ENCODE peak calls at places on chromosomes 7 and 10, in ten cellular contexts. F, T, L, N, S, M, Q, B, K and V are unnamed samples.

GRCh38 chr10:58952162-58952561 is 224.3 kb upstream of the PHYHIPL start:
- DNase-seq in F (peak; percentile 14), T (no peak), L (peak; percentile 8), N (no peak), S (no peak), M (peak; percentile 34), Q (peak; percentile 27), B (no peak), K (peak; percentile 31), V (no peak)

GRCh38 chr7:147833549-147833948 is 757.0 kb upstream of the C7orf33 start:
- DNase-seq in F (no peak), T (no peak), L (no peak), N (no peak), S (no peak), M (no peak), Q (no peak), B (no peak), K (no peak), V (no peak)

GRCh38 chr10:22599048-22599561 is 115.3 kb downstream of the PIP4K2A start:
- DNase-seq in F (peak; percentile 62), T (no peak), L (peak; percentile 73), N (no peak), S (no peak), M (no peak), Q (no peak), B (no peak), K (peak; percentile 73), V (peak; percentile 47)

GRCh38 chr7:151824285-151824950 is 52.5 kb downstream of the PRKAG2 start:
- DNase-seq in F (no peak), T (no peak), L (no peak), N (no peak), S (no peak), M (no peak), Q (no peak), B (no peak), K (no peak), V (no peak)

GRCh38 chr7:30321089-30321991 is 36.9 kb downstream of the ZNRF2 start:
- DNase-seq in F (peak; percentile 7), T (no peak), L (peak; percentile 52), N (no peak), S (no peak), M (no peak), Q (no peak), B (no peak), K (peak; percentile 33), V (no peak)

GRCh38 chr10:130748409-130749057 is 563.0 kb downstream of the TCERG1L start:
- DNase-seq in F (no peak), T (peak; percentile 28), L (no peak), N (no peak), S (no peak), M (no peak), Q (no peak), B (no peak), K (no peak), V (no peak)

GRCh38 chr7:2931034-2931415 is 86.9 kb upstream of the GNA12 start:
- DNase-seq in F (no peak), T (peak; percentile 22), L (no peak), N (no peak), S (no peak), M (no peak), Q (no peak), B (no peak), K (no peak), V (no peak)

GRCh38 chr7:108088729-108089128 is 41.4 kb downstream of the LAMB4 start:
- DNase-seq in F (no peak), T (no peak), L (no peak), N (no peak), S (no peak), M (no peak), Q (no peak), B (no peak), K (peak; percentile 37), V (no peak)

GRCh38 chr7:10156972-10157371 is 816.7 kb upstream of the PHF14 start:
- DNase-seq in F (no peak), T (no peak), L (peak; percentile 11), N (no peak), S (no peak), M (no peak), Q (peak; percentile 36), B (no peak), K (no peak), V (no peak)

GRCh38 chr10:100887761-100888296 is 24.9 kb upstream of the SLF2 start:
- DNase-seq in F (no peak), T (no peak), L (no peak), N (no peak), S (no peak), M (no peak), Q (no peak), B (no peak), K (no peak), V (no peak)

GRCh38 chr7:74379938-74380337 is 73.8 kb upstream of the GTF2IRD1 start:
- DNase-seq in F (no peak), T (no peak), L (no peak), N (no peak), S (no peak), M (no peak), Q (no peak), B (no peak), K (no peak), V (no peak)

GRCh38 chr10:130744631-130745030 is 566.9 kb downstream of the TCERG1L start:
- DNase-seq in F (no peak), T (peak; percentile 7), L (no peak), N (no peak), S (no peak), M (no peak), Q (no peak), B (no peak), K (no peak), V (no peak)

GRCh38 chr10:88154596-88155250 is 291.3 kb downstream of the PTEN start:
- DNase-seq in F (peak; percentile 15), T (no peak), L (peak; percentile 40), N (no peak), S (no peak), M (no peak), Q (no peak), B (no peak), K (peak; percentile 92), V (peak; percentile 52)

GRCh38 chr10:89494615-89495014 is 40.8 kb downstream of the SLC16A12 start:
- DNase-seq in F (no peak), T (no peak), L (no peak), N (no peak), S (no peak), M (no peak), Q (no peak), B (no peak), K (no peak), V (no peak)

GRCh38 chr7:26995664-26996063 is 100.1 kb downstream of the HOXA1 start:
- DNase-seq in F (no peak), T (no peak), L (no peak), N (no peak), S (no peak), M (no peak), Q (no peak), B (no peak), K (no peak), V (no peak)

GRCh38 chr7:125436220-125436619 is 506.6 kb upstream of the POT1 start:
- DNase-seq in F (no peak), T (no peak), L (no peak), N (no peak), S (no peak), M (no peak), Q (no peak), B (no peak), K (no peak), V (no peak)

GRCh38 chr10:22932626-22933370 is 4.9 kb downstream of the ARMC3 start:
- DNase-seq in F (peak; percentile 7), T (no peak), L (peak; percentile 56), N (no peak), S (no peak), M (peak; percentile 18), Q (peak; percentile 20), B (no peak), K (peak; percentile 8), V (no peak)

GRCh38 chr10:12194752-12195271 is 879 bp downstream of the NUDT5 start:
- DNase-seq in F (no peak), T (peak; percentile 66), L (peak; percentile 58), N (no peak), S (peak; percentile 56), M (peak; percentile 46), Q (peak; percentile 54), B (peak; percentile 17), K (peak; percentile 68), V (no peak)

GRCh38 chr7:44060091-44060947 is 5.0 kb downstream of the PGAM2 start:
- DNase-seq in F (no peak), T (peak; percentile 48), L (no peak), N (no peak), S (no peak), M (peak; percentile 11), Q (peak; percentile 17), B (no peak), K (no peak), V (no peak)

GRCh38 chr7:98085674-98086073 is 21.0 kb upstream of the LMTK2 start:
- DNase-seq in F (no peak), T (no peak), L (no peak), N (no peak), S (no peak), M (no peak), Q (no peak), B (no peak), K (no peak), V (no peak)

GRCh38 chr7:73519867-73520672 is 2.0 kb downstream of the BAZ1B start:
- DNase-seq in F (peak; percentile 15), T (peak; percentile 53), L (peak; percentile 25), N (no peak), S (peak; percentile 38), M (no peak), Q (no peak), B (no peak), K (peak; percentile 15), V (no peak)

GRCh38 chr7:31343516-31344305 is 3.2 kb upstream of the NEUROD6 start:
- DNase-seq in F (no peak), T (no peak), L (no peak), N (no peak), S (no peak), M (no peak), Q (no peak), B (no peak), K (no peak), V (no peak)

GRCh38 chr7:135755351-135755753 is 6.7 kb upstream of the FAM180A start:
- DNase-seq in F (no peak), T (no peak), L (no peak), N (peak; percentile 93), S (no peak), M (peak; percentile 79), Q (no peak), B (no peak), K (no peak), V (no peak)